ENCODE peak calls at places on chromosome 12, in nine cellular contexts. Y is fibroblast of lung, S is cardiac muscle cell, C is GM06990, J is tibial artery, O is WTC11, N is nephron progenitor cell, P is prostate gland, M is bronchial epithelial cell. K is an unnamed sample.
A peak's percentile ranks its signal among the peaks of the same experiment; 100 is the strongest.

GRCh38 chr12:117367006-117367638 is 5.7 kb upstream of the NOS1 start:
- DNase-seq in Y (peak; percentile 40), S (peak; percentile 74), C (no peak), J (peak; percentile 47), O (peak; percentile 91), N (peak; percentile 89), P (peak; percentile 88), M (peak; percentile 68), K (peak; percentile 47)

GRCh38 chr12:78898416-78898815 is 33.8 kb downstream of the SYT1 start:
- DNase-seq in Y (peak; percentile 78), S (peak; percentile 56), C (no peak), J (no peak), O (no peak), N (no peak), P (peak; percentile 9), M (no peak), K (no peak)

GRCh38 chr12:47801170-47801903 is 18.4 kb downstream of the HDAC7 start:
- DNase-seq in Y (no peak), S (no peak), C (no peak), J (no peak), O (no peak), N (no peak), P (peak; percentile 27), M (no peak), K (no peak)

GRCh38 chr12:2250797-2251196 is 198.0 kb downstream of the CACNA1C start:
- DNase-seq in Y (no peak), S (no peak), C (no peak), J (no peak), O (no peak), N (no peak), P (no peak), M (no peak), K (no peak)

GRCh38 chr12:55009171-55009570 is 10.6 kb upstream of the NEUROD4 start:
- DNase-seq in Y (no peak), S (no peak), C (no peak), J (no peak), O (no peak), N (no peak), P (no peak), M (no peak), K (no peak)

GRCh38 chr12:67827820-67828383 is 161.3 kb upstream of the IFNG-AS1 start:
- DNase-seq in Y (peak; percentile 100), S (peak; percentile 89), C (peak; percentile 42), J (peak; percentile 24), O (no peak), N (no peak), P (no peak), M (peak; percentile 99), K (no peak)

GRCh38 chr12:124640096-124640495 is 72.7 kb upstream of the NCOR2 start:
- DNase-seq in Y (peak; percentile 73), S (peak; percentile 49), C (no peak), J (no peak), O (no peak), N (no peak), P (no peak), M (peak; percentile 86), K (no peak)

GRCh38 chr12:101243616-101244015 is 33.6 kb upstream of the SLC5A8 start:
- DNase-seq in Y (no peak), S (no peak), C (no peak), J (no peak), O (no peak), N (no peak), P (no peak), M (no peak), K (peak; percentile 95)

GRCh38 chr12:34405286-34406227 is 383.3 kb downstream of the ALG10 start:
- DNase-seq in Y (no peak), S (no peak), C (no peak), J (peak; percentile 2), O (peak; percentile 2), N (no peak), P (peak; percentile 2), M (no peak), K (no peak)

GRCh38 chr12:126353604-126354003 is 1288.4 kb downstream of the AACS start:
- DNase-seq in Y (peak; percentile 58), S (peak; percentile 48), C (no peak), J (no peak), O (no peak), N (no peak), P (no peak), M (peak; percentile 2), K (no peak)

GRCh38 chr12:103768467-103769123 is 72.4 kb downstream of the NT5DC3 start:
- DNase-seq in Y (no peak), S (no peak), C (no peak), J (no peak), O (no peak), N (no peak), P (no peak), M (no peak), K (no peak)

GRCh38 chr12:50211392-50212070 is 44.4 kb upstream of the CERS5 start:
- DNase-seq in Y (no peak), S (peak; percentile 52), C (no peak), J (no peak), O (no peak), N (no peak), P (no peak), M (no peak), K (no peak)

GRCh38 chr12:262817-263216 is at the start of gene SLC6A13:
- DNase-seq in Y (peak; percentile 58), S (no peak), C (no peak), J (no peak), O (no peak), N (peak; percentile 65), P (no peak), M (peak; percentile 29), K (no peak)

GRCh38 chr12:106445981-106446380 is 88.4 kb downstream of the POLR3B start:
- DNase-seq in Y (no peak), S (no peak), C (no peak), J (no peak), O (no peak), N (no peak), P (no peak), M (no peak), K (no peak)

GRCh38 chr12:42673535-42673934 is 84.0 kb upstream of the PRICKLE1 start:
- DNase-seq in Y (no peak), S (peak; percentile 37), C (no peak), J (no peak), O (no peak), N (no peak), P (no peak), M (no peak), K (no peak)

GRCh38 chr12:29066061-29066588 is 83.0 kb upstream of the FAR2 start:
- DNase-seq in Y (peak; percentile 82), S (peak; percentile 82), C (no peak), J (peak; percentile 23), O (no peak), N (no peak), P (no peak), M (peak; percentile 63), K (no peak)

GRCh38 chr12:98743362-98743953 is 98.4 kb downstream of the APAF1 start:
- DNase-seq in Y (no peak), S (no peak), C (no peak), J (no peak), O (peak; percentile 62), N (peak; percentile 56), P (no peak), M (peak; percentile 12), K (no peak)
- TF ChIP-seq CTCF in Y (peak; percentile 45), S (peak; percentile 68), C (peak; percentile 88), J (no peak), O (peak; percentile 47), N (peak; percentile 68), P (no peak), M (peak; percentile 48), K (peak; percentile 52)

GRCh38 chr12:93812616-93813015 is 135.4 kb downstream of the CRADD start:
- DNase-seq in Y (no peak), S (peak; percentile 61), C (no peak), J (no peak), O (no peak), N (no peak), P (no peak), M (no peak), K (no peak)

GRCh38 chr12:93818488-93819047 is 141.4 kb downstream of the CRADD start:
- DNase-seq in Y (no peak), S (no peak), C (no peak), J (no peak), O (no peak), N (no peak), P (no peak), M (no peak), K (no peak)

GRCh38 chr12:93819048-93819491 is 141.9 kb downstream of the CRADD start:
- DNase-seq in Y (peak; percentile 92), S (peak; percentile 91), C (no peak), J (peak; percentile 72), O (no peak), N (no peak), P (peak; percentile 73), M (peak; percentile 23), K (no peak)

GRCh38 chr12:93813181-93813580 is 136.0 kb downstream of the CRADD start:
- DNase-seq in Y (peak; percentile 68), S (peak; percentile 95), C (no peak), J (no peak), O (no peak), N (no peak), P (no peak), M (no peak), K (no peak)

GRCh38 chr12:93813972-93814821 is 137.0 kb downstream of the CRADD start:
- DNase-seq in Y (peak; percentile 51), S (peak; percentile 98), C (no peak), J (peak; percentile 92), O (no peak), N (no peak), P (peak; percentile 93), M (no peak), K (no peak)
- TF ChIP-seq CTCF in Y (no peak), S (peak; percentile 8), C (no peak), J (peak; percentile 26), O (no peak), N (no peak), P (no peak), M (no peak), K (no peak)

GRCh38 chr12:75872762-75873161 is 158.8 kb downstream of the PHLDA1 start:
- DNase-seq in Y (no peak), S (no peak), C (no peak), J (no peak), O (no peak), N (no peak), P (no peak), M (no peak), K (no peak)
- TF ChIP-seq CTCF in Y (no peak), S (no peak), C (no peak), J (no peak), O (no peak), N (no peak), P (no peak), M (no peak), K (no peak)

GRCh38 chr12:65300679-65301349 is 22.3 kb downstream of the MSRB3 start:
- DNase-seq in Y (peak; percentile 28), S (peak; percentile 30), C (no peak), J (no peak), O (peak; percentile 37), N (peak; percentile 12), P (no peak), M (peak; percentile 39), K (no peak)
- TF ChIP-seq CTCF in Y (peak; percentile 58), S (peak; percentile 48), C (peak; percentile 24), J (no peak), O (no peak), N (peak; percentile 40), P (no peak), M (peak; percentile 41), K (peak; percentile 8)

K was measured in MM.1S.